ENCODE peak calls at places on chromosomes 4 and X, in seven cellular contexts. One of them, this sample, is unnamed.

GRCh38 chrX:50691820-50692219 is 122.2 kb downstream of the SHROOM4 start:
- DNase-seq in lung: no peak
- DNase-seq in tibial nerve: peak
- DNase-seq in heart right ventricle: no peak
- DNase-seq in CD4-positive, alpha-beta T cell: no peak
- DNase-seq in stromal cell of bone marrow: peak
- DNase-seq in T-helper 2 cell treated with Interferon-gamma antibody and Interleukin-4, amounts not matched to agents 5 μg/mL and 100 μg/mL, for 36 hours: no peak
- DNase-seq in this sample: no peak

GRCh38 chr4:94995684-94996394 is 238.1 kb downstream of the BMPR1B start:
- DNase-seq in CD4-positive, alpha-beta T cell: no peak
- DNase-seq in heart right ventricle: no peak
- DNase-seq in lung: no peak
- DNase-seq in tibial nerve: no peak
- DNase-seq in T-helper 2 cell treated with Interferon-gamma antibody and Interleukin-4, amounts not matched to agents 5 μg/mL and 100 μg/mL, for 36 hours: no peak
- DNase-seq in stromal cell of bone marrow: peak
- DNase-seq in this sample: no peak

GRCh38 chr4:8465615-8466611 is 25.3 kb downstream of the TRMT44 start:
- DNase-seq in CD4-positive, alpha-beta T cell: no peak
- DNase-seq in heart right ventricle: peak
- DNase-seq in T-helper 2 cell treated with Interferon-gamma antibody and Interleukin-4, amounts not matched to agents 5 μg/mL and 100 μg/mL, for 36 hours: no peak
- DNase-seq in tibial nerve: no peak
- DNase-seq in lung: no peak
- DNase-seq in stromal cell of bone marrow: no peak
- DNase-seq in this sample: no peak

GRCh38 chr4:139219450-139220055 is 42.5 kb upstream of the ELF2 start:
- DNase-seq in heart right ventricle: no peak
- DNase-seq in stromal cell of bone marrow: no peak
- DNase-seq in lung: no peak
- DNase-seq in CD4-positive, alpha-beta T cell: no peak
- DNase-seq in T-helper 2 cell treated with Interferon-gamma antibody and Interleukin-4, amounts not matched to agents 5 μg/mL and 100 μg/mL, for 36 hours: no peak
- DNase-seq in tibial nerve: no peak
- DNase-seq in this sample: no peak

GRCh38 chr4:88107406-88108107 is 50.9 kb downstream of the ABCG2 start:
- DNase-seq in tibial nerve: no peak
- DNase-seq in CD4-positive, alpha-beta T cell: no peak
- DNase-seq in lung: no peak
- DNase-seq in heart right ventricle: no peak
- DNase-seq in T-helper 2 cell treated with Interferon-gamma antibody and Interleukin-4, amounts not matched to agents 5 μg/mL and 100 μg/mL, for 36 hours: no peak
- DNase-seq in stromal cell of bone marrow: no peak
- DNase-seq in this sample: no peak

GRCh38 chr4:181293014-181293413 is 950.2 kb upstream of the TENM3 start:
- DNase-seq in T-helper 2 cell treated with Interferon-gamma antibody and Interleukin-4, amounts not matched to agents 5 μg/mL and 100 μg/mL, for 36 hours: no peak
- DNase-seq in stromal cell of bone marrow: no peak
- DNase-seq in tibial nerve: no peak
- DNase-seq in heart right ventricle: no peak
- DNase-seq in lung: no peak
- DNase-seq in CD4-positive, alpha-beta T cell: no peak
- DNase-seq in this sample: no peak

GRCh38 chr4:151553874-151554273 is 144.9 kb downstream of the FHIP1A start:
- DNase-seq in heart right ventricle: no peak
- DNase-seq in stromal cell of bone marrow: no peak
- DNase-seq in tibial nerve: no peak
- DNase-seq in lung: no peak
- DNase-seq in T-helper 2 cell treated with Interferon-gamma antibody and Interleukin-4, amounts not matched to agents 5 μg/mL and 100 μg/mL, for 36 hours: no peak
- DNase-seq in CD4-positive, alpha-beta T cell: no peak
- DNase-seq in this sample: no peak

GRCh38 chr4:98946359-98946758 is 17.4 kb upstream of the EIF4E start:
- DNase-seq in stromal cell of bone marrow: no peak
- DNase-seq in lung: no peak
- DNase-seq in heart right ventricle: no peak
- DNase-seq in tibial nerve: no peak
- DNase-seq in T-helper 2 cell treated with Interferon-gamma antibody and Interleukin-4, amounts not matched to agents 5 μg/mL and 100 μg/mL, for 36 hours: no peak
- DNase-seq in CD4-positive, alpha-beta T cell: no peak
- DNase-seq in this sample: no peak

GRCh38 chr4:20684852-20685763 is 15.2 kb upstream of the PACRGL start:
- DNase-seq in heart right ventricle: no peak
- DNase-seq in tibial nerve: no peak
- DNase-seq in CD4-positive, alpha-beta T cell: no peak
- DNase-seq in T-helper 2 cell treated with Interferon-gamma antibody and Interleukin-4, amounts not matched to agents 5 μg/mL and 100 μg/mL, for 36 hours: no peak
- DNase-seq in lung: no peak
- DNase-seq in stromal cell of bone marrow: no peak
- DNase-seq in this sample: no peak

GRCh38 chr4:85005865-85006377 is 39.4 kb upstream of the WDFY3 start:
- DNase-seq in lung: no peak
- DNase-seq in stromal cell of bone marrow: peak
- DNase-seq in T-helper 2 cell treated with Interferon-gamma antibody and Interleukin-4, amounts not matched to agents 5 μg/mL and 100 μg/mL, for 36 hours: no peak
- DNase-seq in tibial nerve: no peak
- DNase-seq in CD4-positive, alpha-beta T cell: no peak
- DNase-seq in heart right ventricle: no peak
- DNase-seq in this sample: peak